ENCODE peak calls at places on chromosomes 3 and 15, in seven cellular contexts. D is cardiac muscle cell, R is cardiac fibroblast, U is body of pancreas, N is pancreas, M is MCF 10A, H is upper lobe of left lung. T is an unnamed sample.

GRCh38 chr3:1404270-1404669 is 311.4 kb downstream of the CNTN6 start:
- DNase-seq in R (no peak), H (no peak), U (peak; percentile 69), N (peak; percentile 36), M (peak; percentile 35), D (peak; percentile 45), T (peak; percentile 46)

GRCh38 chr15:89367485-89368451 is 33.1 kb upstream of the POLG start:
- DNase-seq in M (no peak), H (peak; percentile 80), R (no peak), U (no peak), D (no peak), N (no peak), T (no peak)

GRCh38 chr3:48047841-48048456 is 31.7 kb upstream of the MAP4 start:
- DNase-seq in N (no peak), D (no peak), U (no peak), H (no peak), M (peak; percentile 25), R (peak; percentile 39), T (no peak)

GRCh38 chr3:157282261-157283191 is 122.6 kb upstream of the CCNL1 start:
- DNase-seq in N (no peak), H (no peak), M (peak; percentile 34), R (peak; percentile 95), U (peak; percentile 20), D (no peak), T (no peak)

GRCh38 chr15:29528276-29528675 is 258.7 kb upstream of the NSMCE3 start:
- DNase-seq in U (no peak), N (no peak), M (no peak), R (no peak), D (no peak), H (no peak), T (no peak)

GRCh38 chr3:148902173-148902791 is 37.2 kb downstream of the CPA3 start:
- DNase-seq in H (no peak), M (peak; percentile 11), R (peak; percentile 54), N (no peak), U (no peak), D (no peak), T (no peak)

GRCh38 chr3:42117175-42118008 is 26.2 kb downstream of the TRAK1 start:
- DNase-seq in N (peak; percentile 38), M (peak; percentile 62), D (peak; percentile 33), H (peak; percentile 38), R (peak; percentile 55), U (peak; percentile 30), T (peak; percentile 68)

GRCh38 chr15:49521802-49522201 is 98.8 kb downstream of the FGF7 start:
- DNase-seq in U (no peak), R (peak; percentile 17), H (no peak), D (no peak), M (peak; percentile 5), N (no peak), T (no peak)

GRCh38 chr3:100910986-100911385 is 82.2 kb downstream of the ABI3BP start:
- DNase-seq in N (no peak), H (no peak), R (no peak), D (no peak), U (no peak), M (no peak), T (no peak)

GRCh38 chr3:83065861-83066260 is 1304.4 kb upstream of the GBE1 start:
- DNase-seq in M (peak; percentile 9), N (no peak), R (no peak), D (no peak), H (no peak), U (no peak), T (no peak)

GRCh38 chr3:187000711-187001151 is 70.4 kb downstream of the ST6GAL1 start:
- DNase-seq in N (no peak), U (no peak), R (no peak), M (no peak), D (no peak), H (no peak), T (no peak)

GRCh38 chr15:40438712-40439111 is 2.0 kb upstream of the BAHD1 start:
- DNase-seq in M (no peak), D (peak; percentile 57), N (peak; percentile 59), U (peak; percentile 57), H (peak; percentile 64), R (no peak), T (peak; percentile 53)

GRCh38 chr15:40439461-40440299 is 1.1 kb upstream of the BAHD1 start:
- DNase-seq in H (peak; percentile 77), U (peak; percentile 65), M (peak; percentile 47), R (peak; percentile 39), N (peak; percentile 58), D (peak; percentile 61), T (peak; percentile 47)

GRCh38 chr15:40441012-40441735 is 421 bp downstream of the BAHD1 start:
- DNase-seq in H (peak; percentile 93), D (peak; percentile 53), U (no peak), N (no peak), M (no peak), R (no peak), T (no peak)

GRCh38 chr15:40441736-40442531 is 1.2 kb downstream of the BAHD1 start:
- DNase-seq in D (peak; percentile 59), U (peak; percentile 19), M (no peak), N (peak; percentile 48), H (peak; percentile 89), R (no peak), T (no peak)

DNA sequence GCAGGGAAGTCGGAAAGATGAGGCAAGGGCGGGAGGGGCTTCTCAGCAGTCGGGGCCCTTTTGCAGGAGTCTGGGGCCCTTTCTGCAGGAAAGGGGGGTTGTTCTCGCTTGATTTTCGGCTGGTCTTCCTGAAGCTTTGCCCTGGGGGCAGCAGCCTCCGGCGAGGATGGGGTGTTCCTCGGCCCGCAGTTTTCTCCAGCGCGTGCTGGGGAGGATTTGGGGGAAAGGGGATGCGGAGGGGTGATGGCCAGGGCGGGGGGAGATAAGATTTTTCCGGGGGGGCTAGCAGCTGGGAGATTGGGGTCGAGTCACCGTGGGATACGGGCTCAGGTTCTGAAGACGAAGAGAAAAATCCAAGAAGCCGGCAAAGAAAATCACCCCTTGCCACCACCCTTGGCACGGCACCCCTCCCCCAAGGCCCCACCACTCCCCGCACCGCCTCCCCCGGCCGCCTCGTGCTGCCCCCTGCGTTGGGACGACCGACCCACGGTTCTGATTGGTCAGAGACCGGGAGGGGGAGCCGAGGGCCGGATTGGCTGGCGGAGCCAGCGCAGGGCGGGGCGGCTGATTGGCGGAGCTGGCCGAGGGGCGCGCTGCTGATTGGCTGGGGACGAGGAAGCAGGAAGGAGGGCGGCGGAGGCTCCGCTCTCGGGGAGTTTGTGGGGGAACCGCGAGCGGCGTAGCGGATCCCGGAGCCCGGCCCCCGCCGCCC is at the start of gene BAHD1:
- DNase-seq in D (peak; percentile 97), U (peak; percentile 97), N (peak; percentile 96), M (peak; percentile 91), H (peak; percentile 99), R (peak; percentile 96), T (peak; percentile 96)
- TF ChIP-seq CTCF in D (no peak), U (no peak), N (no peak), M (no peak), H (no peak), R (no peak), T (no peak)

DNA sequence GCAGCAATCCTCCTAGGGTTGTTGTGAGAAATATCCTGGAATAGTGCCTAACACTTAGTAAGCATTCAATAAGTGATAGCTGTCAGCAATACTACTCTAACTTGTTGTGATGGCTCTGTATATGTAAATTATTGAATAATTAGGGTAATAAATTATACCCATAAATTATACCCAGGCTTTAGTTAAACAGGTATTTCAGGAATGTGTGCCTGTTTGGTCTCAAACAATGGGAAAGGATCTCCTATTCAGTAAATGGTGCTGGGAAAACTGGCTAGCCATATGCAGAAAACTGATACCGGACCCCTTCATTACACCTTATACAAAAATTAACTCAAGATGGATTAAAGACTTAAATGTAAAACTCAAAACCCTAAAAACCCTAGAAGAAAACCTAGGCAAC is 14.8 kb upstream of the ARNT2 start:
- DNase-seq in H (no peak), U (no peak), R (no peak), N (no peak), D (no peak), M (no peak), T (no peak)
- TF ChIP-seq CTCF in H (no peak), U (no peak), R (no peak), N (no peak), D (no peak), M (no peak), T (no peak)

GRCh38 chr3:141393151-141394076 is 25.1 kb downstream of the ZBTB38 start:
- DNase-seq in N (no peak), R (peak; percentile 64), D (no peak), H (no peak), U (no peak), M (peak; percentile 49), T (no peak)
- TF ChIP-seq CTCF in N (no peak), R (no peak), D (no peak), H (no peak), U (no peak), M (no peak), T (no peak)

DNA sequence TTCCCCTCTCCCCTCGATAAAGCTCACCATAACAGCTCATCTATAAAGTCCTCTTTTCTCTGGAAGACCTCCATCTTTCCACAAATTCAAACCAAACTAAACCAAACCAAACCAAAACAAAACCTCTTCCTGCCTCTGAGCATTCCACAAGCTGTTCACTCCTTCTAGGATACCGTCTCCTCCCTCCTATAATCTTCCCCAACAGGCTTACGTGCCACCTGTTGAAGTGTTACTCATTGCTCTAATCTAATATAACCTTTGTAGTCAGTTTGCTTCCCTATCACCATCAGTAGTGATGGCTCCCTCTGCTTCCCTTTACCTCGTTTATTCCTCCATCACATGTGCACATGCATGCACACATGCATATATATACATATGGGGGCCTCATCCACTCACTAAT is 12.7 kb upstream of the CCR9 start:
- DNase-seq in H (no peak), R (no peak), D (no peak), N (no peak), U (no peak), M (no peak), T (no peak)
- TF ChIP-seq CTCF in H (no peak), R (no peak), D (no peak), N (no peak), U (no peak), M (no peak), T (no peak)

GRCh38 chr3:185460719-185461350 is 38.0 kb downstream of the TMEM41A start:
- DNase-seq in M (peak; percentile 54), U (no peak), H (no peak), R (peak; percentile 48), D (peak; percentile 8), N (no peak), T (no peak)
- TF ChIP-seq CTCF in M (peak; percentile 46), U (peak; percentile 24), H (no peak), R (no peak), D (peak; percentile 41), N (no peak), T (peak; percentile 11)

DNA sequence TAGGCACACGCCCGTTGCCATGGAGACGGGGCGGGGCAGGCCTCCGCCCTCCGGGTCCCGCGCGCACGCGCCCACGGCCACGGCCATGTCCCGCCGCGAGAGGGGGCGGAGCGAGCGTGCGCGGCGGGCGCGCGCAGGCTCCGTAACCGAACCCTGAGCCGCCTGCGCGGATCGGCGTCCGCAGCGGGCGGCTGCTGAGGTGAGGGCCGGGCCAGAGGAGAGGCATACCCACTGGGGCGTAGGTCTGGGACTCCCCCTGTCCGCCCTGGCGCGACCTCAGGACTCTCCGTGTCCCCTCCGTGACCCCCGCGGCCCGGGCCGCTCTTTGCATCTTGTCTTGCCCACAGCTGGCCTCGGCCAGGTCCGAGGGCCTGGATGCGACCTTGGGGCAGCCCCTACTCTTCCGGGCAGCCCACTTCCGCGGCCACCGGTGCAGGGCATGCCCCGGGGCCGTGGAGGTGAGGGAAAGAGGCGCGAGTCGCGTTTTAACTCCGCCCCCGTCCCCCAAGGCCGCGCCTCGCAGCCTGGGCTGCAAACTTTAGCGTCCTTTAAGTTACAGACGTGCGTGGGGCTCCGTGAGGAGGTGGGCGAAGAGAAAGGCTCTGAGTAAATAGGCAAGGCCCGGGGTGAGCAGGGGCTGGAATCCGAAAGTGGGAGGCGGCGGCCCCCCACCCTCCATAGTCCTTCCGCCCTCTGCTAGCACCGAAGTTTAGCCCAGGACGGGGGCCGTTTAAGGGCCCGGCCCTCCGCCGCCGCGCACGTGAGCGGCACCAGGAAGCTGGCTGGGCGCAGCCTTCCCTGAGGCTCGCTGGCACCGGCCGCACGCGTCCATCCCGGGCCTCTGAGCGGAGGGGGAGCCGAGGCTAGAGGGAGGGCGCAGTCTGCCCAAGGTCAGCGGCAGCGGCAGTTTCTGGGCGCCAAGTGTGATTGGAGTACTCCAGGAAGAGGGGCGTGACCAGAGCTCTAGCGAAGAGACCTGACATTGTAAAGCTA is at the start of gene TEX264:
- DNase-seq in U (peak; percentile 91), R (peak; percentile 90), D (peak; percentile 91), N (peak; percentile 90), M (peak; percentile 78), H (peak; percentile 98), T (peak; percentile 94)
- TF ChIP-seq CTCF in U (no peak), R (no peak), D (no peak), N (no peak), M (no peak), H (peak; percentile 12), T (no peak)